ENCODE peak calls at places on chromosomes 6 and 20, in six cellular contexts. G is hepatocyte; V is uterus; K is brain microvascular endothelial cell; U is A549; F is CD4-positive, alpha-beta T cell. O is an unnamed sample.

GRCh38 chr6:34791842-34792604 is at the start of gene BLTP3A:
- DNase-seq in K (peak; percentile 17), G (peak; percentile 94), U (peak; percentile 61), F (peak; percentile 72), V (peak; percentile 34), O (peak; percentile 75)

GRCh38 chr6:48134246-48134645 is 23.2 kb upstream of the PTCHD4 start:
- DNase-seq in F (no peak), V (no peak), U (no peak), G (no peak), K (no peak), O (no peak)

GRCh38 chr6:15776458-15776980 is 113.7 kb upstream of the DTNBP1 start:
- DNase-seq in G (no peak), V (no peak), F (no peak), K (no peak), U (no peak), O (no peak)

GRCh38 chr6:147016440-147016839 is 187.8 kb upstream of the STXBP5 start:
- DNase-seq in K (no peak), U (no peak), V (no peak), F (no peak), G (no peak), O (no peak)

GRCh38 chr20:47356220-47356525 is 326 bp downstream of the ZMYND8 start:
- DNase-seq in V (no peak), U (no peak), G (no peak), K (no peak), F (no peak), O (no peak)

GRCh38 chr6:36642913-36643817 is 35.3 kb upstream of the CDKN1A start:
- DNase-seq in F (no peak), G (peak; percentile 90), K (peak; percentile 56), V (peak; percentile 93), U (peak; percentile 73), O (peak; percentile 95)

GRCh38 chr6:163940705-163941470 is 526.4 kb downstream of the QKI start:
- DNase-seq in F (no peak), G (no peak), V (no peak), U (no peak), K (no peak), O (no peak)

GRCh38 chr6:36840471-36841461 is 1.5 kb upstream of the CPNE5 start:
- DNase-seq in V (peak; percentile 42), F (peak; percentile 25), U (no peak), K (no peak), G (peak; percentile 38), O (no peak)

GRCh38 chr20:9068232-9068781 is 580 bp upstream of the PLCB4 start:
- DNase-seq in V (no peak), U (peak; percentile 72), K (no peak), G (peak; percentile 75), F (no peak), O (peak; percentile 36)

GRCh38 chr6:159213401-159213800 is 44.2 kb downstream of the FNDC1 start:
- DNase-seq in V (no peak), U (no peak), K (no peak), G (no peak), F (no peak), O (no peak)

GRCh38 chr6:121828567-121828966 is 393.1 kb downstream of the GJA1 start:
- DNase-seq in G (no peak), K (no peak), F (no peak), U (no peak), V (no peak), O (no peak)

GRCh38 chr20:18585134-18585533 is 2.7 kb upstream of the DTD1 start:
- DNase-seq in K (peak; percentile 18), U (peak; percentile 80), F (no peak), G (peak; percentile 23), V (no peak), O (no peak)

GRCh38 chr20:11469795-11470495 is 447.7 kb upstream of the BTBD3 start:
- DNase-seq in V (no peak), G (no peak), F (no peak), K (no peak), U (no peak), O (no peak)

GRCh38 chr6:170290306-170291128 is at the start of gene DLL1:
- DNase-seq in F (no peak), V (no peak), G (peak; percentile 49), U (no peak), K (no peak), O (peak; percentile 40)

GRCh38 chr6:33993091-33993490 is 152.8 kb downstream of the GRM4 start:
- DNase-seq in K (no peak), F (no peak), V (peak; percentile 2), G (no peak), U (no peak), O (peak; percentile 3)

GRCh38 chr6:12803486-12803885 is 86.9 kb downstream of the PHACTR1 start:
- DNase-seq in K (no peak), U (no peak), V (no peak), G (no peak), F (no peak), O (no peak)

GRCh38 chr6:106973018-106973840 is 1.3 kb downstream of the CD24 start:
- DNase-seq in F (no peak), U (no peak), G (peak; percentile 49), K (no peak), V (no peak), O (peak; percentile 46)

GRCh38 chr6:41577865-41578713 is 31.9 kb downstream of the FOXP4 start:
- DNase-seq in V (no peak), G (peak; percentile 71), F (no peak), U (no peak), K (no peak), O (no peak)

GRCh38 chr20:1539816-1540215 is 17.7 kb downstream of the SIRPD start:
- DNase-seq in V (no peak), U (no peak), F (no peak), G (no peak), K (no peak), O (no peak)

GRCh38 chr6:156585859-156586258 is 191.3 kb upstream of the ARID1B start:
- DNase-seq in F (no peak), U (no peak), G (no peak), V (no peak), K (no peak), O (no peak)

GRCh38 chr6:119027465-119027864 is 51.0 kb downstream of the FAM184A start:
- DNase-seq in U (no peak), K (no peak), F (no peak), G (no peak), V (no peak), O (no peak)

GRCh38 chr6:145845557-145845956 is 31.0 kb upstream of the FBXO30 start:
- DNase-seq in K (no peak), V (no peak), F (no peak), U (no peak), G (no peak), O (no peak)

DNA sequence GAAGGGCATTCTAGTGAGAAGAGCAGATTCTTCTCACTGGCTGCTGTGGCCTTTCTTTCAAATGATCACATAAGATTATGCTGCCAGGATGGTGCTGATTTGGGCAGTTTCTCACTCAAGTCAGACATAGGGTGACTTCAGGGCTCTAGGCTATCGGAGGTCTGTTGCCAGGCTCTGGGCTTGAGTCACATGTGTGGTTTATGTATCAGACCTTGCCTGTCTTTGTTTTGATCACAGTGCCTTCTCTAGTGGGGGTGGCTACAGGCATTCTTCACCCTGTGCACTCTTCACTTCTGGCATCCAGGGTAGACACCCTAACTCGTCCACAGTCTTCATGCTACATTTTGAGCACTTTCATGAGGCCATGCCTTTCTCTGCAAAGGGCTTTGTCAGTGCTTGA is 823.7 kb upstream of the MAN1A1 start:
- DNase-seq in V (no peak), U (no peak), G (no peak), K (no peak), F (no peak), O (no peak)
- TF ChIP-seq CTCF in V (no peak), U (no peak), G (no peak), K (no peak), F (no peak), O (no peak)

GRCh38 chr6:125939026-125939425 is 17.5 kb upstream of the HINT3 start:
- DNase-seq in V (no peak), F (no peak), K (no peak), U (no peak), G (no peak), O (no peak)

GRCh38 chr6:125942677-125943527 is 13.7 kb upstream of the HINT3 start:
- DNase-seq in V (no peak), K (no peak), G (peak; percentile 73), U (no peak), F (no peak), O (peak; percentile 38)

GRCh38 chr6:125940691-125941090 is 15.9 kb upstream of the HINT3 start:
- DNase-seq in U (no peak), G (no peak), K (no peak), V (no peak), F (no peak), O (no peak)

GRCh38 chr6:125943528-125944433 is 12.8 kb upstream of the HINT3 start:
- DNase-seq in U (no peak), G (no peak), F (no peak), K (no peak), V (no peak), O (no peak)

DNA sequence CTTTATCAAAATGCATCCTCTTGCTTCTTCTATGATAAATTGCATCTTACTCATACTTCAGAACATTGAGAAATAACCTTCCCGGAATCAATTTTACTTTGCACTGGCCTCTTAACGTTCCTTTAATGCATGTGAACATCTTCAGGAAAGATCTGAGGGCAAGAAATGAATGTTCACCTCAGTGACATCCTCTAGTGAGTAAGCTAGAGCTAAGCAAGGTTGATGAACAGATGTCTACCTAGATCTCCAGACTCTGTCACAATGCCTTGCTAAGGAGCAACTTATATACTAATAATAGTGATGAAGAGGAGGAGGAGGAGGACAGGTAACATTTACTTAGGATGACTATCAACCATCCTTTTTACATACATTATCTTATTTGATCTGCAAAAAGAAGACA is 16.8 kb upstream of the HINT3 start:
- DNase-seq in K (no peak), V (no peak), F (no peak), U (no peak), G (no peak), O (no peak)
- H3K27ac ChIP-seq in K (no peak overlapping the region), V (no peak overlapping the region), F (no peak overlapping the region), U (peak overlapping the region; percentile 93), G (peak overlapping the region; percentile 57), O (no peak overlapping the region)

GRCh38 chr20:46308258-46309157 is at the start of gene CDH22:
- DNase-seq in U (peak; percentile 49), V (no peak), G (peak; percentile 74), K (no peak), F (no peak), O (no peak)
- TF ChIP-seq CTCF in U (peak; percentile 41), V (peak; percentile 39), G (peak; percentile 21), K (peak; percentile 53), F (no peak), O (peak; percentile 38)

GRCh38 chr6:22448311-22448711 is 121.1 kb upstream of the HDGFL1 start:
- DNase-seq in U (peak; percentile 83), K (peak; percentile 93), V (no peak), G (peak; percentile 47), F (no peak), O (no peak)
- H3K27ac ChIP-seq in U (peak overlapping the region; percentile 85), K (peak overlapping the region; percentile 76), V (no peak overlapping the region), G (peak overlapping the region; percentile 47), F (no peak overlapping the region), O (no peak overlapping the region)

DNA sequence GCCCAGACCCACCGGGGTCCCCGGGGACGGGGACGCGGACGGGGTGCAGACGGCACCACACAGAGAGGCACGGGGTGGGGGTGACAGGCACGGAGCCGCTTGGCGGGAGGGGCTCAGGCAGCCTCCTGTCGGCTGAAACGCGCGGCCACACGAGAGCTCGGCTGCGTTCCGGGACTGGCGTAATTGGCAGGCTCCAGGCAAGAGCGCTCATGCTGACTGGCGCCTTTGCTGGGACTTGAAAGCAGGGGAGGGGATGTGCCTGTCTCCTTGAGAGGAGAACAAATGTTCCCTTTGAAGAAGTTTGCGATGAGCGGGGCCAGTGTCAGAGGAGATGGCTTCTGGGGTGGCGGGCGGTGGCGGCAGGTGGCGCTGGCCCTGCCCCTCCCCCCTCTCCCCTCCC is 25.8 kb downstream of the BHLHE23 start:
- DNase-seq in G (no peak), K (no peak), V (no peak), F (peak; percentile 44), U (peak; percentile 37), O (no peak)
- TF ChIP-seq CTCF in G (no peak), K (no peak), V (no peak), F (no peak), U (no peak), O (no peak)

O was measured in transverse colon.